ENCODE peak calls at places on chromosomes 12 and 14, in seven cellular contexts. Y is tibial nerve, K is uterus, M is GM20000, T is cardiac fibroblast, A is HFF-Myc, C is ascending aorta. Z is an unnamed sample.

GRCh38 chr14:99715266-99716000 is 31.3 kb downstream of the CYP46A1 start:
- DNase-seq in Y (no peak), K (no peak), M (no peak), T (no peak), A (no peak), C (no peak), Z (no peak)

GRCh38 chr14:104724407-104724980 is 465 bp downstream of the ADSS1 start:
- DNase-seq in Y (no peak), K (peak), M (no peak), T (no peak), A (no peak), C (no peak), Z (peak)

GRCh38 chr14:100687386-100687785 is 39.3 kb upstream of the DLK1 start:
- DNase-seq in Y (no peak), K (no peak), M (no peak), T (no peak), A (no peak), C (no peak), Z (no peak)

GRCh38 chr12:19196959-19197630 is 67.6 kb downstream of the PLEKHA5 start:
- DNase-seq in Y (no peak), K (no peak), M (no peak), T (peak), A (no peak), C (no peak), Z (no peak)

GRCh38 chr12:99914206-99914605 is 70.5 kb downstream of the ANKS1B start:
- DNase-seq in Y (no peak), K (no peak), M (no peak), T (no peak), A (no peak), C (no peak), Z (no peak)

GRCh38 chr12:53061404-53062010 is 11.6 kb downstream of the TNS2 start:
- DNase-seq in Y (no peak), K (peak), M (no peak), T (no peak), A (no peak), C (no peak), Z (no peak)

GRCh38 chr14:99119554-99119953 is 152.4 kb downstream of the BCL11B start:
- DNase-seq in Y (no peak), K (no peak), M (no peak), T (no peak), A (no peak), C (no peak), Z (no peak)

GRCh38 chr12:47710283-47710682 is 4.5 kb upstream of the RPAP3 start:
- DNase-seq in Y (no peak), K (no peak), M (no peak), T (no peak), A (no peak), C (no peak), Z (no peak)

GRCh38 chr14:73712540-73713141 is 1.5 kb downstream of the PNMA1 start:
- DNase-seq in Y (no peak), K (no peak), M (peak), T (peak), A (no peak), C (no peak), Z (peak)

GRCh38 chr14:101102875-101103274 is 199.4 kb upstream of the RTL1 start:
- DNase-seq in Y (no peak), K (no peak), M (no peak), T (no peak), A (no peak), C (no peak), Z (no peak)

GRCh38 chr12:48988030-48988649 is 10.0 kb downstream of the WNT1 start:
- DNase-seq in Y (peak), K (no peak), M (peak), T (peak), A (no peak), C (no peak), Z (peak)

GRCh38 chr12:103799504-103800251 is 41.4 kb downstream of the NT5DC3 start:
- DNase-seq in Y (no peak), K (peak), M (no peak), T (peak), A (no peak), C (no peak), Z (no peak)

GRCh38 chr12:66693901-66694513 is 15.1 kb upstream of the GRIP1 start:
- DNase-seq in Y (peak), K (peak), M (peak), T (peak), A (peak), C (no peak), Z (peak)

GRCh38 chr12:88299567-88300101 is 157.5 kb downstream of the TMTC3 start:
- DNase-seq in Y (no peak), K (no peak), M (peak), T (peak), A (peak), C (no peak), Z (peak)

GRCh38 chr12:30108666-30109065 is 324.9 kb upstream of the TMTC1 start:
- DNase-seq in Y (no peak), K (no peak), M (no peak), T (no peak), A (no peak), C (no peak), Z (no peak)

GRCh38 chr14:67332468-67332867 is 27.1 kb downstream of the ATP6V1D start:
- DNase-seq in Y (no peak), K (no peak), M (no peak), T (no peak), A (no peak), C (no peak), Z (no peak)

GRCh38 chr14:67331368-67332125 is 28.1 kb downstream of the ATP6V1D start:
- DNase-seq in Y (no peak), K (no peak), M (no peak), T (no peak), A (no peak), C (no peak), Z (no peak)

GRCh38 chr14:67335781-67336180 is 23.8 kb downstream of the ATP6V1D start:
- DNase-seq in Y (no peak), K (no peak), M (no peak), T (peak), A (no peak), C (no peak), Z (no peak)
- TF ChIP-seq CTCF in Y (no peak), K (no peak), M (peak), T (peak), A (peak), C (no peak), Z (peak)

GRCh38 chr14:106562451-106562850 is 1036.1 kb downstream of the TMEM121 start:
- DNase-seq in Y (no peak), K (no peak), M (no peak), T (no peak), A (no peak), C (no peak), Z (no peak)

GRCh38 chr14:106564058-106564643 is 1037.8 kb downstream of the TMEM121 start:
- DNase-seq in Y (no peak), K (no peak), M (peak), T (peak), A (no peak), C (no peak), Z (peak)
- TF ChIP-seq CTCF in Y (no peak), K (no peak), M (peak), T (peak), A (peak), C (no peak), Z (peak)

GRCh38 chr12:31600252-31600651 is 9.3 kb upstream of the DENND5B start:
- DNase-seq in Y (no peak), K (no peak), M (no peak), T (no peak), A (no peak), C (no peak), Z (no peak)
- TF ChIP-seq CTCF in Y (no peak), K (no peak), M (no peak), T (no peak), A (no peak), C (no peak), Z (peak)

DNA sequence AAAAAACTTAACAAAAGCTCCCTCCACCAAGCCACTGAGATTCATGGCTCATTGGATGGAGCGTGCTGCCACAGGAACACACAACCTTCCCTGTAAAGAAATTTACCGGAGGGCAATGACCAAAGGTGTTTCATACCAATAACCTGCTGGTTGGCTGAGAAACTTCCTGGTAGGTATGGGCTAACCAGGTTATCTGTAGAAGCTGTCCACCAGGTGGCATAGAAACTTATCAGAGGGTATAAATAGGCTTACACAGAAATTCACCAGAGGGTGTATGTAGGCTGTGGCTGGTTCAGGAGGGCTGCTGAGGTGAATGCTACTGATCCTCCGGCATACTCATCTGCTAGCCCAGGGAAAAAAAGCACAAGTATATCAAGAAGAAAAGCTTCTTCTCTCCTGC is 27.1 kb upstream of the MTERF2 start:
- DNase-seq in Y (no peak), K (no peak), M (no peak), T (no peak), A (no peak), C (no peak), Z (no peak)
- TF ChIP-seq CTCF in Y (no peak), K (no peak), M (no peak), T (no peak), A (no peak), C (no peak), Z (no peak)

DNA sequence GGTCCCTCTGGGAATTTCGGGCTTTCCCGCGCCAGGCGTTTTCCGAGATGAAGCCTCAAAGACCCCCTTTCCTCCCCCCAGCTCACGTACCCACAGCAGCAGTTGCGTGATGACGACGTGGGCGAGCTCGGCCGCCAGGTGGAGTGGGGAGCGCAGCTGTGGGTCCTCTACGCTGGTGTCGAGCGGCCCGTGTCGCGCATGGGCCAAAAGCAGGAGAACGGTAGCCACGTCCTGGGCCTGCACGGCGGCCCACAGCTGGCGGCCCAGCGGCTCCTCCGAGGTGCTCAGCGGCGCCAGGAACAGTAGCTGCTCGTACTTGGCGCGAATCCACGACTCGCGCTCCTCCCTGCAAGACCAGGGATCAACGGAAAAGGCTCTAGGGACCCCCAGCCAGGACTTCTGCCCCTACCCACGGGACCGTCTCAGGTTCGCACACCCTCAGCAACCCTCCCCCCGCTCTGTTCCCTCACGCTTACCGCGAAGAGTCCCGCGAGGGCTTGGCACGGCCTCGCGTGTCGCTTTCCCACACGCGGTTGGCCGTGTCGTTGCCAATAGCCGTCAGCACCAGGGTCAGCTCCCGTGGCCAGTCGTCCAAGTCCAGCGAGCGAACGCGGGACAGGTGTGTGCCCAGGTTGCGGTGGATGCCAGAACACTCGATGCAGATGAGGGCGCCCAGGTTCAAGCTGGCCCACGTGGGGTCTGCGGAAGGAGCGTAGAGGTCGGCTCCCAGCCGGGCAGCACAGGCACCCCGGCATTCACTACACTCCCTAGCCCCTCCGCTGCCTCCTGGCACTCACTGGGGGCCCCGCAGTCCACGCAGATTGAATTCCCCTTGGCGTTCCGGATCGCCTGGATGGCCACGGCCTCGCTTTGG is 11.4 kb downstream of the AGAP2 start:
- DNase-seq in Y (no peak), K (peak), M (peak), T (no peak), A (no peak), C (no peak), Z (peak)
- TF ChIP-seq CTCF in Y (peak), K (peak), M (no peak), T (peak), A (peak), C (peak), Z (no peak)

GRCh38 chr14:76846331-76847047 is 20.3 kb downstream of the LRRC74A start:
- DNase-seq in Y (no peak), K (no peak), M (no peak), T (no peak), A (no peak), C (no peak), Z (no peak)

GRCh38 chr14:76842414-76842813 is 16.2 kb downstream of the LRRC74A start:
- DNase-seq in Y (no peak), K (no peak), M (no peak), T (no peak), A (no peak), C (no peak), Z (no peak)

GRCh38 chr14:76848879-76849278 is 22.7 kb downstream of the LRRC74A start:
- DNase-seq in Y (no peak), K (no peak), M (no peak), T (no peak), A (no peak), C (no peak), Z (no peak)

DNA sequence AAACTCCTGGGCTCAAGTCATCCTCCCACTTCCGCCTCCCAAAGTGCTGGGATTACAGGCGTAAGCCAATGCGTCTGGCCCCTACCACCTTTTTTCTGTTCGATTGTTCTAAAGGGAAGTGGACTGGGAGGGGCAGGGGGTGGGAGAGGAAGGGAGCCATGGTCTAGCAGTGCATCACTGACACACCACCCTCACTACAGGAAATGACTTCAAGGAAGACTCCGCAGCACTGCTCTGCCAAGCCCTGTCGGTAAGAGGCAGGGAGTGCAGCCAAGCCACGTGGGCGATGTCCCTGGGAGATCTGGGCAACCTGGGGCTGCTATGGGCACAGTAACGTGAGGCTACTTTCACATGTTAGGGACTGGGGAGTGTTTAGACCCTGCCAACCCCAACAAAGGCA is 18.0 kb downstream of the LRRC74A start:
- DNase-seq in Y (peak), K (peak), M (no peak), T (peak), A (peak), C (peak), Z (no peak)
- TF ChIP-seq CTCF in Y (peak), K (peak), M (no peak), T (peak), A (peak), C (no peak), Z (no peak)

DNA sequence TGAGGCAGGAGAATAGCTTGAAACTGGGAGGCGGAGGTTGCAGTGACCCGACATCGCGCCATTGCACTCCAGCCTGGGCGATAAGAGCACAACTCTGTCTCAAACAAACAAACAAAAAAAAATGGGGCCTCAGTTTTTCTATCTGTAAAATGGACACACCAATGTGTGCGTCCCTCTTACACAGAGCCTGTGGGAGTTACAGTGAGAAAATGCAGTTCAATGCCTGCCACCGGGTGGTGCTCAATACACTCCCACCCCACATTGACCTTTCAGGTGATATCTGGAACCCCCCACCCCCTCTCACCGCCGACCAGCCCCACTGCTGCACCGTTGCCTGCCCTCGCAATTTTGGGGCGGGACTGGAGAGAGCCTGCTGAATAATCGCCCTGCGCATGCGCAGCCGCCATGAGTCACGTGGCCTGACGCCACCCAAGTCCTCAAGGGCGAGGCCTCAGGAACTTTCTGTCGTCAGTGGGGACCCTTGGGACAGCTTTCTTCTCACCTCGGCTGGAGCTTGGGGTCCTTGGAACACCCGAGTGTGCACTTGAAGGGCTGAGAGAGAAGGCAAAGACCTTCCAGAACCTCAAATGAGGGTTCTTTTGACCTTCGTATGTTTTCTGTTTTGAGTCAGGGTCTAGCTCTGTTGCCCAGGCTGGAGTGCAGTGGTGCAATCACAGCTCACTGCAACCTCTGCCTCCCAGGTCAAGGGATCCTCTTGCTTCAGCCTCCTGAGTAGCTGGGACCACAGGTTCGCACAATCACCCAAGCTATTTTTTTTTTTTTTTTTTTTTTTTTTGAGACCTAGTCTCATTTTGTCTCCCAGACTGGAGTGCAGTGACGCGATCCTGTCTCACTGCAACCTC is 14.6 kb upstream of the CABP1 start:
- DNase-seq in Y (no peak), K (no peak), M (no peak), T (peak), A (no peak), C (no peak), Z (peak)
- TF ChIP-seq CTCF in Y (no peak), K (no peak), M (no peak), T (no peak), A (peak), C (no peak), Z (peak)

DNA sequence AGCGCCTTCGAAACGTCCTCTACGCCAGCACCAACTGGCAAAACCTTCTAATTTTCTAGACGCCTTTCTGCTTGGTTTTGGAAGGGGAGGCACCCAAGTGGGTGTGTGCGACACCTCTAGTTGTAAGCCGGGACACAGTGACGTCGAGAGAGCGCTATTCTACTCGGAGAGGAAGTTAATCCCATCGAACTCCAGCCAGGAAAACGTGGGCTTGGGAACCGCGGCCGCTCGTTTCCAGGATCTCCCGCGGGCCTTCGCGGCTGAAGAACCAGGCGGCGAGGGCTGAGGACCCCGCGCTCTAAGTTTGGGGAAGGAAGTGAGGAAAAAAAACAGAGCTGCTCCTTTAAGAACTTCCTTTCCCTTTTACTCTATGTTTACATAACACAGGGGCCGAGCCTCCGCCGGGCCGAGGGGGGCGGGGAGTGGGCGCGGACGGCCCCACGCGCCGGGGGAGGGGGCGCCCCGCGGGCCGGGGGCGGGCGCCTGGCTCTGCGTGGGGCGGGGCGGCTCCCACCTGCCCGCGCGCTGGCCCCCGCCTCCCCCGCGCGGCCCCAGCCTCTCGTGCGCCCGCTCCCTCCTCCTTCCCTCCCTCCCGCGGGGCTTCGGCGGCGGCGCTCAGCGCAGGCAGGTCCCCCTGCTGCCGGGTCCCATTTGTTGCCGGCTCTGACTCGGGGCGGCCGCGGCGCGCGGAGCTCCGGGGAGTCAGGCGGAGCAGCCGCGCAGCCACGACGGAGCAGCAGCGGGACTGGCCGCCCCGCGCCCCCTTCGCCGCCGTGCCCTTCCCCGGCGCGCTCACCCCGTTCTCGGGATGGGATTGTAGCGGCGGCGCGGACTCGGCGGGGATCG is at the start of gene PELI2:
- DNase-seq in Y (peak), K (peak), M (peak), T (peak), A (no peak), C (no peak), Z (peak)
- TF ChIP-seq CTCF in Y (peak), K (peak), M (no peak), T (no peak), A (no peak), C (no peak), Z (peak)

GRCh38 chr12:68223067-68223747 is 2.4 kb downstream of the IL26 start:
- DNase-seq in Y (peak), K (peak), M (peak), T (peak), A (peak), C (no peak), Z (peak)

GRCh38 chr12:68222336-68222735 is 3.3 kb downstream of the IL26 start:
- DNase-seq in Y (no peak), K (no peak), M (no peak), T (peak), A (no peak), C (no peak), Z (no peak)

GRCh38 chr12:68225576-68226476 is at the start of gene IL26:
- DNase-seq in Y (no peak), K (no peak), M (no peak), T (peak), A (no peak), C (no peak), Z (no peak)

GRCh38 chr12:68227356-68227755 is 1.7 kb upstream of the IL26 start:
- DNase-seq in Y (no peak), K (no peak), M (no peak), T (no peak), A (no peak), C (no peak), Z (no peak)

GRCh38 chr12:68224613-68225285 is 861 bp downstream of the IL26 start:
- DNase-seq in Y (no peak), K (no peak), M (no peak), T (peak), A (no peak), C (no peak), Z (no peak)
- TF ChIP-seq CTCF in Y (no peak), K (no peak), M (no peak), T (no peak), A (no peak), C (no peak), Z (no peak)

Z was measured in GM13977.